ENCODE peak calls at places on chromosomes 6 and 20, in seven cellular contexts. One of them, this sample, is unnamed.

GRCh38 chr20:21147593-21147992 is 21.7 kb downstream of the KIZ start:
- DNase-seq in GM13976: no peak
- DNase-seq in fibroblast of villous mesenchyme: no peak
- DNase-seq in A549: peak; percentile 6
- DNase-seq in neural crest cell: no peak
- DNase-seq in RWPE1: peak; percentile 39
- DNase-seq in HCEC 1CT: peak; percentile 50
- DNase-seq in this sample: no peak

GRCh38 chr20:63292904-63293303 is at the start of gene COL20A1:
- DNase-seq in neural crest cell: no peak
- DNase-seq in fibroblast of villous mesenchyme: no peak
- DNase-seq in GM13976: no peak
- DNase-seq in HCEC 1CT: no peak
- DNase-seq in RWPE1: no peak
- DNase-seq in A549: no peak
- DNase-seq in this sample: no peak

GRCh38 chr20:57391439-57392129 is 388 bp downstream of the RBM38 start:
- DNase-seq in fibroblast of villous mesenchyme: no peak
- DNase-seq in HCEC 1CT: no peak
- DNase-seq in GM13976: peak; percentile 45
- DNase-seq in RWPE1: peak; percentile 46
- DNase-seq in neural crest cell: no peak
- DNase-seq in A549: no peak
- DNase-seq in this sample: no peak

GRCh38 chr6:15131234-15132195 is 114.4 kb upstream of the JARID2 start:
- DNase-seq in RWPE1: no peak
- DNase-seq in HCEC 1CT: no peak
- DNase-seq in neural crest cell: no peak
- DNase-seq in A549: no peak
- DNase-seq in GM13976: no peak
- DNase-seq in fibroblast of villous mesenchyme: peak; percentile 53
- DNase-seq in this sample: no peak

GRCh38 chr6:78530208-78530607 is 337.1 kb upstream of the IRAK1BP1 start:
- DNase-seq in RWPE1: no peak
- DNase-seq in neural crest cell: no peak
- DNase-seq in A549: no peak
- DNase-seq in HCEC 1CT: no peak
- DNase-seq in GM13976: no peak
- DNase-seq in fibroblast of villous mesenchyme: no peak
- DNase-seq in this sample: no peak

GRCh38 chr6:14337157-14337556 is 219.6 kb downstream of the CD83 start:
- DNase-seq in A549: no peak
- DNase-seq in neural crest cell: no peak
- DNase-seq in GM13976: no peak
- DNase-seq in RWPE1: no peak
- DNase-seq in HCEC 1CT: peak; percentile 8
- DNase-seq in fibroblast of villous mesenchyme: peak; percentile 5
- DNase-seq in this sample: no peak

GRCh38 chr20:43188861-43189613 is 669 bp downstream of the PTPRT start:
- DNase-seq in HCEC 1CT: no peak
- DNase-seq in GM13976: peak; percentile 38
- DNase-seq in neural crest cell: no peak
- DNase-seq in A549: no peak
- DNase-seq in fibroblast of villous mesenchyme: no peak
- DNase-seq in RWPE1: no peak
- DNase-seq in this sample: peak; percentile 39

GRCh38 chr20:35618372-35619131 is 2.9 kb downstream of the SPAG4 start:
- DNase-seq in fibroblast of villous mesenchyme: peak; percentile 16
- DNase-seq in RWPE1: peak; percentile 60
- DNase-seq in A549: no peak
- DNase-seq in neural crest cell: no peak
- DNase-seq in GM13976: no peak
- DNase-seq in HCEC 1CT: peak; percentile 18
- DNase-seq in this sample: peak; percentile 14

GRCh38 chr6:90973158-90973557 is 386.3 kb upstream of the MAP3K7 start:
- DNase-seq in HCEC 1CT: no peak
- DNase-seq in fibroblast of villous mesenchyme: no peak
- DNase-seq in neural crest cell: no peak
- DNase-seq in GM13976: no peak
- DNase-seq in RWPE1: no peak
- DNase-seq in A549: no peak
- DNase-seq in this sample: no peak

GRCh38 chr6:7171119-7171518 is 63.4 kb downstream of the RREB1 start:
- DNase-seq in GM13976: no peak
- DNase-seq in fibroblast of villous mesenchyme: no peak
- DNase-seq in RWPE1: no peak
- DNase-seq in HCEC 1CT: no peak
- DNase-seq in A549: no peak
- DNase-seq in neural crest cell: no peak
- DNase-seq in this sample: peak; percentile 77

GRCh38 chr20:19497064-19497463 is 261.0 kb upstream of the RIN2 start:
- DNase-seq in HCEC 1CT: peak; percentile 97
- DNase-seq in A549: no peak
- DNase-seq in RWPE1: peak; percentile 10
- DNase-seq in neural crest cell: no peak
- DNase-seq in GM13976: no peak
- DNase-seq in fibroblast of villous mesenchyme: no peak
- DNase-seq in this sample: no peak

This sample was measured in NCI-H510A treated with DMSO at 0.1 percent for 48 hours.